ENCODE peak calls at places on chromosomes 7 and 10, in nine cellular contexts. One of them, this sample, is unnamed.

GRCh38 chr10:86019141-86019540 is 347.5 kb downstream of the GRID1 start:
- DNase-seq in heart right ventricle: no peak
- DNase-seq in pancreas: no peak
- DNase-seq in IMR-90: no peak
- DNase-seq in CD8-positive, alpha-beta T cell: no peak
- DNase-seq in nephron progenitor cell: no peak
- DNase-seq in brain microvascular endothelial cell: no peak
- DNase-seq in AG04450: no peak
- DNase-seq in gastrocnemius medialis: no peak
- DNase-seq in this sample: no peak

GRCh38 chr7:156650042-156650441 is 9.5 kb downstream of the RNF32 start:
- DNase-seq in pancreas: no peak
- DNase-seq in heart right ventricle: no peak
- DNase-seq in CD8-positive, alpha-beta T cell: no peak
- DNase-seq in AG04450: no peak
- DNase-seq in gastrocnemius medialis: no peak
- DNase-seq in nephron progenitor cell: peak; percentile 39
- DNase-seq in brain microvascular endothelial cell: no peak
- DNase-seq in IMR-90: no peak
- DNase-seq in this sample: no peak

GRCh38 chr10:31620236-31621151 is 301.5 kb downstream of the ZEB1 start:
- DNase-seq in CD8-positive, alpha-beta T cell: no peak
- DNase-seq in nephron progenitor cell: peak; percentile 18
- DNase-seq in heart right ventricle: peak; percentile 70
- DNase-seq in AG04450: no peak
- DNase-seq in pancreas: peak; percentile 32
- DNase-seq in gastrocnemius medialis: peak; percentile 80
- DNase-seq in IMR-90: peak; percentile 78
- DNase-seq in brain microvascular endothelial cell: peak; percentile 42
- DNase-seq in this sample: no peak

GRCh38 chr10:101895781-101896180 is 52.2 kb upstream of the KCNIP2 start:
- DNase-seq in AG04450: no peak
- DNase-seq in nephron progenitor cell: no peak
- DNase-seq in heart right ventricle: no peak
- DNase-seq in IMR-90: no peak
- DNase-seq in pancreas: no peak
- DNase-seq in gastrocnemius medialis: no peak
- DNase-seq in CD8-positive, alpha-beta T cell: no peak
- DNase-seq in brain microvascular endothelial cell: no peak
- DNase-seq in this sample: no peak

GRCh38 chr7:7898155-7898554 is 70.4 kb upstream of the GLCCI1 start:
- DNase-seq in CD8-positive, alpha-beta T cell: no peak
- DNase-seq in IMR-90: no peak
- DNase-seq in pancreas: no peak
- DNase-seq in brain microvascular endothelial cell: no peak
- DNase-seq in AG04450: no peak
- DNase-seq in heart right ventricle: no peak
- DNase-seq in nephron progenitor cell: no peak
- DNase-seq in gastrocnemius medialis: no peak
- DNase-seq in this sample: no peak

GRCh38 chr7:66899552-66900280 is 21.3 kb upstream of the TMEM248 start:
- DNase-seq in CD8-positive, alpha-beta T cell: no peak
- DNase-seq in brain microvascular endothelial cell: no peak
- DNase-seq in IMR-90: no peak
- DNase-seq in gastrocnemius medialis: no peak
- DNase-seq in pancreas: no peak
- DNase-seq in AG04450: no peak
- DNase-seq in nephron progenitor cell: no peak
- DNase-seq in heart right ventricle: no peak
- DNase-seq in this sample: no peak

GRCh38 chr10:53697038-53697437 is 924.5 kb upstream of the MBL2 start:
- DNase-seq in nephron progenitor cell: no peak
- DNase-seq in AG04450: no peak
- DNase-seq in CD8-positive, alpha-beta T cell: no peak
- DNase-seq in heart right ventricle: no peak
- DNase-seq in brain microvascular endothelial cell: no peak
- DNase-seq in pancreas: no peak
- DNase-seq in gastrocnemius medialis: no peak
- DNase-seq in IMR-90: no peak
- DNase-seq in this sample: no peak

GRCh38 chr10:15176269-15176668 is 7.8 kb upstream of the NMT2 start:
- DNase-seq in AG04450: no peak
- DNase-seq in nephron progenitor cell: no peak
- DNase-seq in pancreas: no peak
- DNase-seq in brain microvascular endothelial cell: no peak
- DNase-seq in CD8-positive, alpha-beta T cell: no peak
- DNase-seq in heart right ventricle: no peak
- DNase-seq in gastrocnemius medialis: no peak
- DNase-seq in IMR-90: no peak
- DNase-seq in this sample: no peak

GRCh38 chr7:117871778-117872538 is 1.3 kb downstream of the CTTNBP2 start:
- DNase-seq in brain microvascular endothelial cell: peak; percentile 2
- DNase-seq in AG04450: no peak
- DNase-seq in heart right ventricle: peak; percentile 15
- DNase-seq in CD8-positive, alpha-beta T cell: no peak
- DNase-seq in nephron progenitor cell: peak; percentile 51
- DNase-seq in pancreas: peak; percentile 18
- DNase-seq in gastrocnemius medialis: no peak
- DNase-seq in IMR-90: no peak
- DNase-seq in this sample: peak; percentile 12

GRCh38 chr7:32049599-32049998 is 20.6 kb downstream of the PDE1C start:
- DNase-seq in nephron progenitor cell: no peak
- DNase-seq in CD8-positive, alpha-beta T cell: no peak
- DNase-seq in gastrocnemius medialis: no peak
- DNase-seq in pancreas: no peak
- DNase-seq in AG04450: no peak
- DNase-seq in heart right ventricle: no peak
- DNase-seq in IMR-90: no peak
- DNase-seq in brain microvascular endothelial cell: no peak
- DNase-seq in this sample: no peak

GRCh38 chr10:98047009-98047741 is 16.8 kb upstream of the CRTAC1 start:
- DNase-seq in pancreas: no peak
- DNase-seq in nephron progenitor cell: no peak
- DNase-seq in AG04450: no peak
- DNase-seq in brain microvascular endothelial cell: no peak
- DNase-seq in IMR-90: no peak
- DNase-seq in heart right ventricle: peak; percentile 53
- DNase-seq in CD8-positive, alpha-beta T cell: no peak
- DNase-seq in gastrocnemius medialis: no peak
- DNase-seq in this sample: no peak

GRCh38 chr10:98039690-98040381 is 9.4 kb upstream of the CRTAC1 start:
- DNase-seq in brain microvascular endothelial cell: no peak
- DNase-seq in heart right ventricle: no peak
- DNase-seq in CD8-positive, alpha-beta T cell: no peak
- DNase-seq in IMR-90: no peak
- DNase-seq in AG04450: no peak
- DNase-seq in gastrocnemius medialis: no peak
- DNase-seq in nephron progenitor cell: no peak
- DNase-seq in pancreas: no peak
- DNase-seq in this sample: no peak

GRCh38 chr10:98038333-98038732 is 7.9 kb upstream of the CRTAC1 start:
- DNase-seq in brain microvascular endothelial cell: no peak
- DNase-seq in CD8-positive, alpha-beta T cell: no peak
- DNase-seq in IMR-90: no peak
- DNase-seq in pancreas: no peak
- DNase-seq in gastrocnemius medialis: no peak
- DNase-seq in AG04450: no peak
- DNase-seq in nephron progenitor cell: peak; percentile 48
- DNase-seq in heart right ventricle: no peak
- DNase-seq in this sample: no peak

GRCh38 chr10:98045785-98046389 is 15.5 kb upstream of the CRTAC1 start:
- DNase-seq in IMR-90: peak; percentile 40
- DNase-seq in heart right ventricle: peak; percentile 24
- DNase-seq in AG04450: peak; percentile 6
- DNase-seq in brain microvascular endothelial cell: peak; percentile 32
- DNase-seq in nephron progenitor cell: peak; percentile 73
- DNase-seq in gastrocnemius medialis: peak; percentile 34
- DNase-seq in CD8-positive, alpha-beta T cell: peak; percentile 54
- DNase-seq in pancreas: peak; percentile 44
- DNase-seq in this sample: peak; percentile 76

GRCh38 chr10:98041352-98042043 is 11.1 kb upstream of the CRTAC1 start:
- DNase-seq in gastrocnemius medialis: peak; percentile 25
- DNase-seq in pancreas: peak; percentile 52
- DNase-seq in CD8-positive, alpha-beta T cell: peak; percentile 27
- DNase-seq in IMR-90: peak; percentile 39
- DNase-seq in brain microvascular endothelial cell: peak; percentile 60
- DNase-seq in AG04450: peak; percentile 10
- DNase-seq in nephron progenitor cell: peak; percentile 77
- DNase-seq in heart right ventricle: peak; percentile 47
- DNase-seq in this sample: peak; percentile 70
- TF ChIP-seq CTCF in gastrocnemius medialis: peak; percentile 63
- TF ChIP-seq CTCF in pancreas: peak; percentile 62
- TF ChIP-seq CTCF in CD8-positive, alpha-beta T cell: no peak
- TF ChIP-seq CTCF in IMR-90: peak; percentile 59
- TF ChIP-seq CTCF in brain microvascular endothelial cell: peak; percentile 87
- TF ChIP-seq CTCF in AG04450: peak; percentile 66
- TF ChIP-seq CTCF in nephron progenitor cell: peak; percentile 70
- TF ChIP-seq CTCF in heart right ventricle: peak; percentile 69
- TF ChIP-seq CTCF in this sample: peak; percentile 79

GRCh38 chr7:116325517-116325916 is 115.2 kb downstream of the TES start:
- DNase-seq in IMR-90: peak; percentile 46
- DNase-seq in AG04450: no peak
- DNase-seq in CD8-positive, alpha-beta T cell: no peak
- DNase-seq in heart right ventricle: no peak
- DNase-seq in pancreas: no peak
- DNase-seq in nephron progenitor cell: no peak
- DNase-seq in gastrocnemius medialis: no peak
- DNase-seq in brain microvascular endothelial cell: no peak
- DNase-seq in this sample: no peak

GRCh38 chr7:116327751-116328150 is 117.4 kb downstream of the TES start:
- DNase-seq in heart right ventricle: no peak
- DNase-seq in AG04450: peak; percentile 86
- DNase-seq in gastrocnemius medialis: no peak
- DNase-seq in IMR-90: peak; percentile 99
- DNase-seq in pancreas: no peak
- DNase-seq in nephron progenitor cell: no peak
- DNase-seq in brain microvascular endothelial cell: peak; percentile 98
- DNase-seq in CD8-positive, alpha-beta T cell: no peak
- DNase-seq in this sample: no peak

GRCh38 chr7:116329845-116330503 is 119.6 kb downstream of the TES start:
- DNase-seq in pancreas: no peak
- DNase-seq in brain microvascular endothelial cell: no peak
- DNase-seq in heart right ventricle: no peak
- DNase-seq in AG04450: no peak
- DNase-seq in IMR-90: no peak
- DNase-seq in nephron progenitor cell: no peak
- DNase-seq in gastrocnemius medialis: no peak
- DNase-seq in CD8-positive, alpha-beta T cell: no peak
- DNase-seq in this sample: no peak

GRCh38 chr7:116327135-116327534 is 116.8 kb downstream of the TES start:
- DNase-seq in pancreas: no peak
- DNase-seq in CD8-positive, alpha-beta T cell: no peak
- DNase-seq in heart right ventricle: no peak
- DNase-seq in gastrocnemius medialis: no peak
- DNase-seq in AG04450: no peak
- DNase-seq in IMR-90: no peak
- DNase-seq in brain microvascular endothelial cell: no peak
- DNase-seq in nephron progenitor cell: no peak
- DNase-seq in this sample: no peak

DNA sequence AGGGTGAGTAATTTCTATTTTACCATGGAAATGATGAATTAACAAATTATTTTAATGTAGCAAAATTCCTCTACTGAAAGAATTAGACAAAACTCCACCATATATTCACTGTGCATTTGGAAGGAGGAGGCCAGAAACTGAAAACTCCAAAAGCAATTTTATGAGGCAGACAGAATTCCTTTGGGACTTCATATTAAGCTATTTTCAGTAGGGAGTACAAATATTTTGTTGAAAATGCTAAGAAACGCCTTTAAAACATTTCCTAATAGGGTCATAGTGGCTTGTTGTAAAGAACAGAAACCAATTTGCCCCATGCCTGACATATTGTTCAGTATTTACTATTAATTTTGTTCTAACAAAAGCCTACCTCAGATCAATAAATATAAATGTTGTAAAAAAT is 117.8 kb downstream of the TES start:
- DNase-seq in gastrocnemius medialis: no peak
- DNase-seq in AG04450: no peak
- DNase-seq in nephron progenitor cell: no peak
- DNase-seq in IMR-90: no peak
- DNase-seq in pancreas: no peak
- DNase-seq in brain microvascular endothelial cell: no peak
- DNase-seq in CD8-positive, alpha-beta T cell: no peak
- DNase-seq in heart right ventricle: no peak
- DNase-seq in this sample: no peak
- TF ChIP-seq CTCF in gastrocnemius medialis: no peak
- TF ChIP-seq CTCF in AG04450: no peak
- TF ChIP-seq CTCF in nephron progenitor cell: no peak
- TF ChIP-seq CTCF in IMR-90: no peak
- TF ChIP-seq CTCF in pancreas: no peak
- TF ChIP-seq CTCF in brain microvascular endothelial cell: no peak
- TF ChIP-seq CTCF in CD8-positive, alpha-beta T cell: no peak
- TF ChIP-seq CTCF in heart right ventricle: no peak
- TF ChIP-seq CTCF in this sample: no peak

GRCh38 chr10:110597476-110597875 is 30.0 kb downstream of the SMC3 start:
- DNase-seq in IMR-90: no peak
- DNase-seq in gastrocnemius medialis: no peak
- DNase-seq in AG04450: no peak
- DNase-seq in nephron progenitor cell: no peak
- DNase-seq in heart right ventricle: no peak
- DNase-seq in brain microvascular endothelial cell: no peak
- DNase-seq in CD8-positive, alpha-beta T cell: no peak
- DNase-seq in pancreas: no peak
- DNase-seq in this sample: no peak

DNA sequence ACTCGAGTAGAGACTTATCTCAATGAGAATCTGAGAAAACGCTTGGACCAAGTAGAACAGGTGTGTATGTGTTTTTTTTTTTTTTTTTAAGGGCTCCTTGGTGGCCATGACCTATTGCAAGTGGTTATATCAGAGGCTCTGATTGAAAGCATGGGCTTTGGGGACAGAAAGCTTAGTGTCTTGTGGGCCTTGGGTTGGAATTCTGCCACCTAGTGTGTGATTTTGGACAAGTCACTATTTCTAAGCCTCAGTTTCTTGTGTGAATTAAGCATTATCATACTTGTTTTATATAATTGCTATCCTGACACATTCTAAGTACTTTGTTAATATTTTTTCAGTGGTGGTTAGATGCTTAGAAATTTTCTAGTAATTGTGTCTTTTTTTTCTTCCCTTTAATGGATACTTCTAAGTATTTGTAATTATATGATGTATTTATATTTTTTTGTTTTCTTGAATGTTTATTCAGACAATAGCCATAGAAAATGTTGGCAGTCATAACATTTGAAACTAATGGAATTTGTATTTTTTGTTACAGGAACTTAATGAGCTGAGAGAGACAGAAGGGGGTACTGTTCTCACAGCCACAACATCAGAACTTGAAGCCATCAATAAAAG is 33.1 kb downstream of the SMC3 start:
- DNase-seq in pancreas: no peak
- DNase-seq in IMR-90: peak; percentile 71
- DNase-seq in AG04450: peak; percentile 38
- DNase-seq in nephron progenitor cell: peak; percentile 23
- DNase-seq in CD8-positive, alpha-beta T cell: peak; percentile 13
- DNase-seq in gastrocnemius medialis: no peak
- DNase-seq in brain microvascular endothelial cell: peak; percentile 65
- DNase-seq in heart right ventricle: no peak
- DNase-seq in this sample: peak; percentile 31
- TF ChIP-seq CTCF in pancreas: peak; percentile 25
- TF ChIP-seq CTCF in IMR-90: peak; percentile 52
- TF ChIP-seq CTCF in AG04450: peak; percentile 54
- TF ChIP-seq CTCF in nephron progenitor cell: peak; percentile 65
- TF ChIP-seq CTCF in CD8-positive, alpha-beta T cell: peak; percentile 47
- TF ChIP-seq CTCF in gastrocnemius medialis: no peak
- TF ChIP-seq CTCF in brain microvascular endothelial cell: peak; percentile 71
- TF ChIP-seq CTCF in heart right ventricle: peak; percentile 56
- TF ChIP-seq CTCF in this sample: peak; percentile 56

GRCh38 chr7:5678295-5679046 is 103.0 kb downstream of the RNF216 start:
- DNase-seq in heart right ventricle: no peak
- DNase-seq in AG04450: no peak
- DNase-seq in IMR-90: no peak
- DNase-seq in gastrocnemius medialis: no peak
- DNase-seq in pancreas: no peak
- DNase-seq in CD8-positive, alpha-beta T cell: no peak
- DNase-seq in nephron progenitor cell: no peak
- DNase-seq in brain microvascular endothelial cell: no peak
- DNase-seq in this sample: no peak
- TF ChIP-seq CTCF in heart right ventricle: no peak
- TF ChIP-seq CTCF in AG04450: no peak
- TF ChIP-seq CTCF in IMR-90: no peak
- TF ChIP-seq CTCF in gastrocnemius medialis: no peak
- TF ChIP-seq CTCF in pancreas: no peak
- TF ChIP-seq CTCF in CD8-positive, alpha-beta T cell: no peak
- TF ChIP-seq CTCF in nephron progenitor cell: no peak
- TF ChIP-seq CTCF in brain microvascular endothelial cell: no peak
- TF ChIP-seq CTCF in this sample: no peak